ENCODE peak calls at places on chromosomes 4 and X, in seven cellular contexts. S is fibroblast of gingiva, K is fibroblast of lung, H is substantia nigra, Z is left ventricle myocardium superior, G is M059J, J is small intestine. E is an unnamed sample.

GRCh38 chr4:40445671-40446070 is 110.5 kb downstream of the CHRNA9 start:
- DNase-seq in S (no peak), K (no peak), H (no peak), Z (no peak), G (no peak), J (no peak), E (no peak)

GRCh38 chr4:8515316-8516060 is 64.7 kb upstream of the GPR78 start:
- DNase-seq in S (peak; percentile 31), K (peak; percentile 27), H (no peak), Z (no peak), G (peak; percentile 96), J (no peak), E (no peak)

GRCh38 chrX:150574824-150575409 is 6.5 kb downstream of the MTM1 start:
- DNase-seq in S (no peak), K (no peak), H (no peak), Z (no peak), G (no peak), J (no peak), E (no peak)

GRCh38 chr4:40688446-40689095 is 58.9 kb upstream of the RBM47 start:
- DNase-seq in S (no peak), K (no peak), H (no peak), Z (no peak), G (peak; percentile 44), J (no peak), E (no peak)

GRCh38 chr4:76830612-76831474 is 67.1 kb downstream of the SOWAHB start:
- DNase-seq in S (peak; percentile 78), K (peak; percentile 83), H (no peak), Z (no peak), G (peak; percentile 90), J (peak; percentile 98), E (peak; percentile 77)

GRCh38 chr4:24473309-24473721 is 111.0 kb downstream of the DHX15 start:
- DNase-seq in S (peak; percentile 30), K (peak; percentile 54), H (no peak), Z (peak; percentile 47), G (peak; percentile 62), J (no peak), E (peak; percentile 18)

GRCh38 chr4:151862766-151863165 is 102.0 kb upstream of the GATB start:
- DNase-seq in S (no peak), K (peak; percentile 24), H (no peak), Z (no peak), G (peak; percentile 88), J (no peak), E (no peak)

GRCh38 chr4:184472540-184473264 is 1.6 kb downstream of the IRF2 start:
- DNase-seq in S (peak; percentile 63), K (peak; percentile 75), H (no peak), Z (peak; percentile 92), G (peak; percentile 69), J (peak; percentile 97), E (peak; percentile 81)

GRCh38 chr4:76606662-76607265 is 171.7 kb downstream of the SHROOM3 start:
- DNase-seq in S (no peak), K (no peak), H (no peak), Z (no peak), G (no peak), J (no peak), E (no peak)

GRCh38 chr4:106421441-106422296 is 53.1 kb upstream of the GIMD1 start:
- DNase-seq in S (peak; percentile 64), K (peak; percentile 67), H (no peak), Z (no peak), G (peak; percentile 60), J (no peak), E (no peak)

GRCh38 chr4:183960021-183960420 is 54.9 kb downstream of the STOX2 start:
- DNase-seq in S (no peak), K (peak; percentile 84), H (peak; percentile 64), Z (peak; percentile 53), G (peak; percentile 2), J (peak; percentile 69), E (peak; percentile 21)

GRCh38 chr4:28357985-28358384 is 1497.3 kb downstream of the STIM2 start:
- DNase-seq in S (peak; percentile 1), K (no peak), H (no peak), Z (no peak), G (peak; percentile 19), J (no peak), E (no peak)

GRCh38 chr4:122131562-122132157 is 20.5 kb upstream of the BLTP1 start:
- DNase-seq in S (no peak), K (no peak), H (no peak), Z (no peak), G (no peak), J (peak; percentile 10), E (no peak)

GRCh38 chr4:78938474-78938867 is 767 bp downstream of the PAQR3 start:
- DNase-seq in S (no peak), K (no peak), H (no peak), Z (no peak), G (peak; percentile 4), J (peak; percentile 15), E (no peak)

GRCh38 chr4:173424899-173425805 is 26.2 kb upstream of the SCRG1 start:
- DNase-seq in S (peak; percentile 89), K (peak; percentile 91), H (no peak), Z (no peak), G (peak; percentile 74), J (no peak), E (no peak)

GRCh38 chrX:104668550-104668949 is 102.6 kb downstream of the IL1RAPL2 start:
- DNase-seq in S (no peak), K (peak; percentile 39), H (no peak), Z (no peak), G (no peak), J (peak; percentile 44), E (peak; percentile 3)

GRCh38 chr4:176792348-176793059 is at the start of gene VEGFC:
- DNase-seq in S (peak; percentile 80), K (peak; percentile 77), H (no peak), Z (peak; percentile 77), G (peak; percentile 76), J (peak; percentile 16), E (peak; percentile 63)

GRCh38 chr4:123235431-123235830 is 161.2 kb upstream of the SPRY1 start:
- DNase-seq in S (no peak), K (peak; percentile 85), H (no peak), Z (no peak), G (peak; percentile 48), J (no peak), E (no peak)

GRCh38 chrX:47843363-47843762 is 6.7 kb downstream of the ZNF81 start:
- DNase-seq in S (no peak), K (no peak), H (no peak), Z (no peak), G (peak; percentile 52), J (no peak), E (no peak)

GRCh38 chrX:11648705-11649519 is 16.8 kb downstream of the ARHGAP6 start:
- DNase-seq in S (no peak), K (peak; percentile 9), H (no peak), Z (no peak), G (peak; percentile 4), J (no peak), E (no peak)

GRCh38 chr4:159926871-159927270 is 824.0 kb downstream of the RAPGEF2 start:
- DNase-seq in S (no peak), K (peak; percentile 27), H (no peak), Z (no peak), G (peak; percentile 21), J (no peak), E (no peak)